ENCODE peak calls at places on chromosomes 6 and 20, in eight cellular contexts. W is GM13976, E is left lung, X is lung, G is lower leg skin, S is suprapubic skin, T is mucosa of descending colon, Y is kidney. I is an unnamed sample.

GRCh38 chr6:36888654-36889481 is 3.1 kb downstream of the C6orf89 start:
- DNase-seq in S (no peak), Y (no peak), T (no peak), G (no peak), X (no peak), E (no peak), W (peak; percentile 28), I (no peak)

GRCh38 chr6:169921853-169922779 is 170.7 kb downstream of the ERMARD start:
- DNase-seq in Y (peak; percentile 93), X (no peak), G (no peak), E (peak; percentile 72), S (no peak), W (no peak), T (no peak), I (no peak)

GRCh38 chr6:40340196-40340595 is 247.0 kb downstream of the LRFN2 start:
- DNase-seq in S (peak; percentile 26), E (no peak), X (no peak), W (no peak), G (no peak), Y (no peak), T (no peak), I (no peak)

GRCh38 chr6:42184475-42184874 is 10.3 kb downstream of the GUCA1B start:
- DNase-seq in Y (no peak), W (no peak), S (no peak), X (no peak), T (no peak), G (no peak), E (no peak), I (no peak)

GRCh38 chr6:86738078-86738477 is 199.2 kb upstream of the HTR1E start:
- DNase-seq in G (no peak), Y (no peak), W (no peak), T (no peak), S (no peak), X (no peak), E (no peak), I (no peak)

GRCh38 chr20:6169251-6169650 is 46.4 kb upstream of the FERMT1 start:
- DNase-seq in T (no peak), Y (no peak), S (no peak), E (no peak), X (no peak), G (no peak), W (no peak), I (no peak)

GRCh38 chr20:23165307-23165750 is 79.2 kb upstream of the CD93 start:
- DNase-seq in Y (no peak), T (peak; percentile 62), G (peak; percentile 79), X (no peak), W (no peak), S (no peak), E (no peak), I (no peak)

GRCh38 chr6:159100011-159100788 is 55.4 kb upstream of the TAGAP start:
- DNase-seq in S (no peak), Y (no peak), W (no peak), G (peak; percentile 63), T (no peak), X (no peak), E (no peak), I (no peak)

GRCh38 chr6:105780146-105780860 is 305.8 kb upstream of the PRDM1 start:
- DNase-seq in W (no peak), S (no peak), G (no peak), Y (no peak), T (no peak), X (no peak), E (no peak), I (no peak)

GRCh38 chr20:1375515-1375914 is 17.3 kb downstream of the FKBP1A start:
- DNase-seq in E (no peak), Y (no peak), W (no peak), T (peak; percentile 1), X (no peak), G (no peak), S (no peak), I (no peak)

GRCh38 chr20:35854697-35855434 is 83.1 kb downstream of the PHF20 start:
- DNase-seq in G (no peak), E (no peak), W (no peak), T (no peak), S (no peak), Y (no peak), X (no peak), I (no peak)

GRCh38 chr20:35342154-35342769 is 50.0 kb upstream of the FAM83C start:
- DNase-seq in Y (no peak), G (peak; percentile 23), S (no peak), T (no peak), X (no peak), E (no peak), W (no peak), I (no peak)

GRCh38 chr6:27478706-27479318 is 5.9 kb upstream of the ZNF184 start:
- DNase-seq in E (peak; percentile 80), Y (peak; percentile 94), G (peak; percentile 98), S (peak; percentile 93), T (peak; percentile 97), X (peak; percentile 90), W (peak; percentile 50), I (peak; percentile 41)

GRCh38 chr20:39036851-39037250 is 74.7 kb downstream of the DHX35 start:
- DNase-seq in S (no peak), W (no peak), Y (no peak), T (no peak), E (no peak), G (peak; percentile 18), X (no peak), I (no peak)

GRCh38 chr6:150261997-150262396 is 106.8 kb upstream of the IYD start:
- DNase-seq in Y (no peak), X (no peak), W (no peak), S (no peak), G (no peak), E (no peak), T (no peak), I (no peak)

GRCh38 chr6:33430991-33431879 is 11.4 kb downstream of the SYNGAP1 start:
- DNase-seq in G (no peak), S (no peak), W (peak; percentile 92), X (peak; percentile 47), E (no peak), T (peak; percentile 65), Y (peak; percentile 90), I (peak; percentile 89)

GRCh38 chr20:62727584-62728027 is 19.0 kb downstream of the NTSR1 start:
- DNase-seq in T (no peak), X (no peak), W (no peak), S (peak; percentile 56), E (peak; percentile 82), G (no peak), Y (peak; percentile 64), I (no peak)

GRCh38 chr6:141361559-141361958 is 771.2 kb upstream of the GJE1 start:
- DNase-seq in Y (no peak), S (no peak), W (no peak), T (no peak), X (no peak), G (no peak), E (no peak), I (no peak)

DNA sequence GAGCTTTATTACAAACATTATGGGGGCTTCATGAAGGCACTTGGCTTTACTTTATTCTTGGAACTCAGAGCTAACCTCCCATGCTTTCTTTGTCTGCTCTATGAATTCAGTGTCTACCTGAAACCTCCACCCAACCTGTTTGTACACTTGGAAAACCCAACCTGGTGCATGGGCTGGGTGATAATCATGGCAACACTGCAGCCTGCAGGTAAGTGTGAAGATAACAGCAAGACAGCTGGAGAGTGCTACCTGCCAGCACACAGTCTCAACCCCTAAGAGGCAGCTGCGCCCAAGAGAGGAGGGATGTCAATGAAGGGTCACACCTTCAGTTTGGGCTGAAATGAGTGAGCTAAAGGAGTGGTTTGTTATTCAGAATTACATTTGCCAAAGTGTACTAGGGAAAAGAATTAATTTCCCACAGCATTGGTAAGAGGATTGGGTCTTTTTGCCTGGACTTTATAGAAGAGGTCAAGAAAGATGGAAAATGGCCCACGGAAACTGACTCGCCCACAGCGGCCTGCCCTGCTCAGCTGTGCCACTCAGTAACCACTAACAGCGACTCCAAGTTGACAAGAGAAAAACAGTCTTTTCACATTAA is 24.4 kb downstream of the FOXQ1 start:
- DNase-seq in S (no peak), X (peak; percentile 67), G (peak; percentile 78), E (no peak), Y (no peak), W (no peak), T (peak; percentile 65), I (no peak)
- TF ChIP-seq CTCF in S (peak; percentile 28), X (peak; percentile 10), G (peak; percentile 59), E (no peak), Y (peak; percentile 66), W (no peak), T (no peak), I (no peak)

DNA sequence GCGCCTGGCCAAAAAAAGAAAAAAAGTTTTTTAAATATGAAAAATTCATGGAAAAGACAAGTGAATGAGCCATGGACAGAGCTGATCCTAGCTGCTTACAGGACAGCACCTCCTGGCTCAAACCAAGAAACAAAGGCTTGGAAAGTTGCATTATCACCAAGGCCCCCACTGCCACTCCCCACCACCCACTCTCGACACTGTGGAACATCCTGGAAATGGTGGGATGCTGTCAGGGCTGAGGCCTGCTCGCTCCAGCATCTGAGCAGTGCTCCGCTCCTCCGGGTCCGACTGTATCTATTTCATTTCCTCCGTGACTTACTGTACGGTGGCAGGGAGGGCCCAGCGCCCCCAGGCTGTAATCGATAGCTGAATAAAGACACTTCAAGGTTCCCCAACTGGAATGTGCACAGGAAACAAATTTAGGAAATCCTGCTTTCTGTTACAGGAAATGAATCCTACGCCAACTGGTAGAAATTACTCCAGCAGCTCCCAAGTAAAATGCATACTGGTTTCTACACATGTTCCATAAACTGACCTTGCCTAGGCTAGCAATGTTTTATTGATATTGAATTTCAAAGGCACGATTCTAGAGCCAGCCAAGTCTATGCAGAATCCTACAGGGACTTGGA is 109.5 kb upstream of the NFATC2 start:
- DNase-seq in S (no peak), G (no peak), T (no peak), W (no peak), E (no peak), Y (no peak), X (no peak), I (no peak)
- TF ChIP-seq CTCF in S (no peak), G (no peak), T (no peak), W (no peak), E (no peak), Y (no peak), X (no peak), I (no peak)

GRCh38 chr6:45613678-45614077 is 235.9 kb upstream of the SUPT3H start:
- DNase-seq in Y (peak; percentile 77), E (no peak), W (no peak), S (no peak), T (peak; percentile 32), G (no peak), X (no peak), I (no peak)
- TF ChIP-seq CTCF in Y (no peak), E (no peak), W (no peak), S (no peak), T (no peak), G (no peak), X (no peak), I (no peak)

DNA sequence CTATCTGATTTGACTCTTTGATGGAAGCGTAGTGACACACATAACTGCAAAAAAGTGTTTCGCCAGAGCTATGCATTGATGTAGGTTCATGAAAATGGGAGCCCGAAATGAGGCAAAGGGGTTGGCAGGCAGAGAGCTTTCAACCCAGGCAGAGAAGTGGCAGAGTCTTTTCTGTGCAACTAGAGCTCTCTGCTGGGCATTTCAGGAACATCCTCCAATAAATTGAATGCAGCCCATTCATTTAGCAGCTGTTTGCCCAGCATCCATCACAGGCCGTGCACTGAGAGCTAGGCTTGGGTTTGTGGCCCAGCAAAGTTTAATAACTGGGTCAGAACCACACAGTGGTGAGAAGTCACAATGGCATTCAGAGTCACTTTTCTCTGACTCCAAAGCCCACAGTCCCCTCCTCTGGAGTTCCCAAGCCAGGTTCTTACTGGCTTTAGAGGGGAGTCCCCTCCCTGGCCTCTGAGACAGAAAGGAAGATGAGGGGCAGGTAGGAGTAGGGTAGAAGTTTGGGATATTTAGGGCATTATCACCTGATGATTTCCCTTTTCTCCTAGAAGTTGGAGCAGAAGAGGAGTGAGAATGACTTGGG is 31.8 kb upstream of the ELMO2 start:
- DNase-seq in W (peak; percentile 54), S (no peak), Y (no peak), E (no peak), T (peak; percentile 4), X (no peak), G (no peak), I (peak; percentile 44)
- TF ChIP-seq CTCF in W (peak; percentile 7), S (no peak), Y (peak; percentile 13), E (no peak), T (no peak), X (no peak), G (no peak), I (peak; percentile 8)